ENCODE peak calls at places on chromosomes 2 and 18, in five cellular contexts. X is ACHN, C is foreskin keratinocyte, A is hypothalamus, O is A172. P is an unnamed sample.

GRCh38 chr2:131115752-131116151 is 10.6 kb downstream of the PLEKHB2 start:
- DNase-seq in X (no peak), C (no peak), A (no peak), O (no peak), P (no peak)

GRCh38 chr2:233295891-233296290 is 11.7 kb upstream of the SAG start:
- DNase-seq in X (no peak), C (no peak), A (no peak), O (no peak), P (no peak)

GRCh38 chr2:42878581-42878980 is 86.2 kb upstream of the HAAO start:
- DNase-seq in X (no peak), C (no peak), A (no peak), O (no peak), P (no peak)

GRCh38 chr18:80181642-80182461 is 65.5 kb downstream of the PARD6G start:
- DNase-seq in X (no peak), C (no peak), A (no peak), O (no peak), P (no peak)

GRCh38 chr2:29326926-29327325 is 211.7 kb downstream of the CLIP4 start:
- DNase-seq in X (no peak), C (no peak), A (no peak), O (no peak), P (no peak)

GRCh38 chr2:133444411-133444934 is 123.8 kb downstream of the NCKAP5 start:
- DNase-seq in X (no peak), C (no peak), A (no peak), O (no peak), P (no peak)

GRCh38 chr2:216017365-216017764 is 4.0 kb upstream of the MREG start:
- DNase-seq in X (peak; percentile 14), C (no peak), A (no peak), O (peak; percentile 94), P (no peak)

GRCh38 chr18:12009581-12010140 is 28.4 kb downstream of the IMPA2 start:
- DNase-seq in X (no peak), C (no peak), A (no peak), O (no peak), P (no peak)

GRCh38 chr2:66437055-66437454 is 2.1 kb downstream of the MEIS1 start:
- DNase-seq in X (no peak), C (no peak), A (no peak), O (peak; percentile 39), P (no peak)

GRCh38 chr2:183093857-183094657 is 15.5 kb downstream of the DUSP19 start:
- DNase-seq in X (peak; percentile 42), C (no peak), A (no peak), O (peak; percentile 16), P (no peak)

GRCh38 chr2:241729868-241730267 is 4.6 kb upstream of the D2HGDH start:
- DNase-seq in X (no peak), C (no peak), A (no peak), O (no peak), P (no peak)

GRCh38 chr18:76265375-76266225 is 229.4 kb downstream of the ZNF516 start:
- DNase-seq in X (peak; percentile 41), C (no peak), A (no peak), O (no peak), P (no peak)

GRCh38 chr2:197240713-197241050 is 69.9 kb downstream of the ANKRD44 start:
- DNase-seq in X (no peak), C (no peak), A (no peak), O (no peak), P (no peak)

GRCh38 chr2:188293601-188294482 is 2.2 kb downstream of the GULP1 start:
- DNase-seq in X (peak; percentile 87), C (no peak), A (peak; percentile 17), O (peak; percentile 92), P (no peak)

GRCh38 chr2:109128048-109128465 is 948 bp upstream of the SH3RF3 start:
- DNase-seq in X (peak; percentile 73), C (peak; percentile 18), A (peak; percentile 43), O (peak; percentile 80), P (peak; percentile 85)

GRCh38 chr2:148201075-148202004 is 180.4 kb downstream of the MBD5 start:
- DNase-seq in X (peak; percentile 63), C (peak; percentile 5), A (no peak), O (no peak), P (no peak)

GRCh38 chr2:140498360-140498759 is 1632.5 kb downstream of the LRP1B start:
- DNase-seq in X (no peak), C (no peak), A (no peak), O (no peak), P (no peak)

GRCh38 chr2:36147670-36148390 is 207.7 kb upstream of the CRIM1 start:
- DNase-seq in X (no peak), C (no peak), A (no peak), O (no peak), P (no peak)

GRCh38 chr2:134144081-134144596 is 109.7 kb upstream of the MGAT5 start:
- DNase-seq in X (no peak), C (no peak), A (no peak), O (no peak), P (no peak)

GRCh38 chr2:109331864-109332848 is 203.2 kb downstream of the SH3RF3 start:
- DNase-seq in X (peak; percentile 89), C (peak; percentile 77), A (no peak), O (peak; percentile 98), P (peak; percentile 91)

P was measured in brain pericyte.